ENCODE peak calls at places on chromosomes 2 and 18, in four cellular contexts. H is right cardiac atrium, D is A673, S is GM23338. R is an unnamed sample.

GRCh38 chr2:238784671-238785527 is 63.0 kb upstream of the TWIST2 start:
- DNase-seq in D (peak; percentile 72), S (peak; percentile 85), H (peak; percentile 82), R (peak; percentile 80)

GRCh38 chr18:79488311-79489047 is 92.7 kb downstream of the NFATC1 start:
- DNase-seq in S (no peak), D (no peak), H (no peak), R (no peak)

GRCh38 chr2:128493880-128494279 is 175.2 kb upstream of the HS6ST1 start:
- DNase-seq in H (no peak), D (no peak), S (no peak), R (no peak)

GRCh38 chr2:16245481-16246054 is 305.2 kb downstream of the MYCN start:
- DNase-seq in S (no peak), H (no peak), D (no peak), R (no peak)

GRCh38 chr2:158753561-158754302 is 41.4 kb upstream of the DAPL1 start:
- DNase-seq in D (peak; percentile 71), H (no peak), S (peak; percentile 88), R (peak; percentile 53)

GRCh38 chr2:62238236-62238635 is 42.3 kb downstream of the B3GNT2 start:
- DNase-seq in H (no peak), D (no peak), S (no peak), R (no peak)

GRCh38 chr18:31657823-31658669 is 26.3 kb downstream of the B4GALT6 start:
- DNase-seq in S (no peak), D (peak; percentile 22), H (no peak), R (peak; percentile 65)

GRCh38 chr18:3458378-3458777 is 8.4 kb downstream of the TGIF1 start:
- DNase-seq in D (peak; percentile 60), H (no peak), S (no peak), R (no peak)

GRCh38 chr2:179031731-179032408 is 18.1 kb downstream of the CCDC141 start:
- DNase-seq in S (peak; percentile 17), D (no peak), H (no peak), R (no peak)

GRCh38 chr2:172571245-172571644 is 15.4 kb downstream of the PDK1 start:
- DNase-seq in H (no peak), D (no peak), S (no peak), R (no peak)

GRCh38 chr2:65722028-65722427 is 289.6 kb upstream of the SPRED2 start:
- DNase-seq in D (peak; percentile 70), S (peak; percentile 66), H (peak; percentile 73), R (peak; percentile 33)

GRCh38 chr2:31127931-31128330 is 10.3 kb downstream of the GALNT14 start:
- DNase-seq in H (no peak), S (no peak), D (no peak), R (no peak)

GRCh38 chr2:8583400-8584173 is 98.3 kb upstream of the ID2 start:
- DNase-seq in S (peak; percentile 96), D (peak; percentile 95), H (peak; percentile 98), R (no peak)

GRCh38 chr2:171320208-171320621 is 113.6 kb downstream of the METTL8 start:
- DNase-seq in D (no peak), H (no peak), S (no peak), R (no peak)

GRCh38 chr2:112001136-112001764 is 53.8 kb upstream of the TMEM87B start:
- DNase-seq in S (no peak), D (peak; percentile 88), H (no peak), R (no peak)

GRCh38 chr2:190149942-190150341 is 87.4 kb upstream of the MSTN start:
- DNase-seq in S (peak; percentile 3), H (no peak), D (no peak), R (no peak)

GRCh38 chr2:98912957-98913915 is 22.8 kb downstream of the CRACDL start:
- DNase-seq in D (no peak), H (no peak), S (no peak), R (no peak)

GRCh38 chr2:9139491-9140443 is 66.8 kb upstream of the ASAP2 start:
- DNase-seq in H (peak; percentile 89), S (peak; percentile 86), D (peak; percentile 82), R (peak; percentile 86)

GRCh38 chr2:158042666-158043065 is 59.0 kb upstream of the UPP2 start:
- DNase-seq in S (no peak), D (peak; percentile 94), H (peak; percentile 44), R (no peak)

GRCh38 chr2:238183846-238184245 is 19.6 kb downstream of the ILKAP start:
- DNase-seq in S (no peak), D (no peak), H (no peak), R (no peak)

GRCh38 chr18:34592961-34593382 is 117.1 kb upstream of the DTNA start:
- DNase-seq in S (peak; percentile 75), H (peak; percentile 80), D (peak; percentile 10), R (peak; percentile 63)

GRCh38 chr2:159922563-159922962 is 124.6 kb upstream of the CD302 start:
- DNase-seq in H (no peak), S (no peak), D (no peak), R (no peak)

GRCh38 chr18:33556846-33557245 is 21.2 kb upstream of the ASXL3 start:
- DNase-seq in H (no peak), D (no peak), S (no peak), R (no peak)

GRCh38 chr18:43271593-43272432 is 5.5 kb downstream of the SYT4 start:
- DNase-seq in D (peak; percentile 58), H (no peak), S (peak; percentile 67), R (peak; percentile 57)

GRCh38 chr18:78861116-78861515 is 118.5 kb upstream of the SALL3 start:
- DNase-seq in D (no peak), H (no peak), S (no peak), R (no peak)

GRCh38 chr2:1995987-1996386 is 251.7 kb upstream of the PXDN start:
- DNase-seq in S (no peak), D (no peak), H (no peak), R (no peak)

GRCh38 chr2:118850171-118850900 is 2.9 kb upstream of the EN1 start:
- DNase-seq in D (no peak), S (peak; percentile 41), H (no peak), R (no peak)

GRCh38 chr2:109710505-109711229 is 83.4 kb upstream of the RGPD5 start:
- DNase-seq in H (no peak), S (no peak), D (no peak), R (no peak)

GRCh38 chr2:62142054-62142453 is 53.9 kb upstream of the B3GNT2 start:
- DNase-seq in H (no peak), D (no peak), S (no peak), R (no peak)

GRCh38 chr2:27627963-27628766 is 647 bp downstream of the CCDC121 start:
- DNase-seq in S (peak; percentile 25), D (peak; percentile 7), H (no peak), R (peak; percentile 52)

GRCh38 chr2:68252407-68253210 is at the start of gene PPP3R1:
- DNase-seq in S (peak; percentile 95), D (peak; percentile 98), H (peak; percentile 99), R (peak; percentile 97)
- H3K4me1 ChIP-seq in S (peaks cover 49% of the 10 kb centered on the region), D (peaks cover 28% of the 10 kb centered on the region), H (no peaks in the 10 kb centered on the region), R (peaks cover 3% of the 10 kb centered on the region)

GRCh38 chr2:219207254-219207883 is 787 bp downstream of the ZFAND2B start:
- DNase-seq in S (no peak), H (no peak), D (no peak), R (no peak)
- H3K27ac ChIP-seq in S (no peak overlapping the region), H (peak overlapping the region; percentile 82), D (peak overlapping the region; percentile 68), R (no peak overlapping the region)

GRCh38 chr2:19759880-19760279 is 141.9 kb downstream of the TTC32 start:
- DNase-seq in H (no peak), S (no peak), D (no peak), R (no peak)

GRCh38 chr2:19758658-19759057 is 143.1 kb downstream of the TTC32 start:
- DNase-seq in H (no peak), S (no peak), D (no peak), R (no peak)

GRCh38 chr2:19753818-19754217 is 148.0 kb downstream of the TTC32 start:
- DNase-seq in H (no peak), S (no peak), D (no peak), R (no peak)

GRCh38 chr2:19754907-19755306 is 146.9 kb downstream of the TTC32 start:
- DNase-seq in S (no peak), D (no peak), H (no peak), R (no peak)

DNA sequence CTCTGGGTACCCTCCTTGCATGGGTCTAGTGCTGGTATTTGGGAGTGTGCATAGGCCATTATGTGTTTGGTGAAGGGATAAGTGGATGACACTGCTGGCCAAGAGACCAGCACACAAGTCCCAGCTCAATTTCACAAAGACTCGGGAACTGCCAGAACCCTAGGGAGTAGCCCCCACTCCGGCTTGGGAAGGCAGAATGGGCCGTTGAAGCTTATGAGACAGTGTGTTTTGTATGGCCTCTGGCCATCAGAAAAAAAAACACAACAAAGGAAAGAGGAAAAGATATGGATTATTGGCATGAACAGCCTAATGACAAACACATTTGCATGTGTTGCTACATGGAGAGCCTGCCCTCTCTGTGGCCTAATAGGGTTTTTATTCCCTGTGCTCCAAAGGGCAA is 144.2 kb downstream of the TTC32 start:
- DNase-seq in D (no peak), S (no peak), H (no peak), R (no peak)
- H3K4me3 ChIP-seq in D (no peak overlapping the region), S (no peak overlapping the region), H (no peak overlapping the region), R (no peak overlapping the region)

DNA sequence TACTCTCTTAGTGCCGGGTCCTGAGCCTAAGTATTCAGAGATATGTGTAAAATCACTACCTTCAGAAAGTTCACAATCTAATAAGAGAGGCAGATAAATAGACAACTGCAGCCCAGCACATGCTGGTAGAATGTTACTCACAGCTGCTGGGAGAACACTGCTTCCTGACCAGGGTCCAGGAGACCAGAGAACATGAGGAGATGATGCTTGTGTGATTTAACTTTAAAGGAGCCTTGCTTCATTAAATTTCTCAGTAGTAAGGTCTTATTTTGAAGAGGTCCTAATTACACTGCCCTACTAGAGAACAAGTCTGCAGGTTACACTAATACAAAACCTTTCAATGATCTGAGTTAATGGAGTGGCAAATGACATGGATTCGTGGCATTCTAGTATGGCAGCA is 209.9 kb upstream of the TRIB2 start:
- DNase-seq in H (no peak), S (no peak), D (no peak), R (no peak)
- H3K4me1 ChIP-seq in H (no peaks in the 10 kb centered on the region), S (no peaks in the 10 kb centered on the region), D (peaks cover 3% of the 10 kb centered on the region), R (peaks cover 4% of the 10 kb centered on the region)

R was measured in SJCRH30.